ENCODE peak calls at places on chromosomes 1 and 21, in nine cellular contexts. One of them, this sample, is unnamed.

GRCh38 chr21:45640888-45641479 is 2.5 kb upstream of the PCBP3 start:
- DNase-seq in SK-N-SH: no peak
- DNase-seq in PC-3: peak; percentile 33
- DNase-seq in GM23248: peak; percentile 87
- DNase-seq in hepatocyte: peak; percentile 75
- DNase-seq in MM.1S: no peak
- DNase-seq in neural progenitor cell: peak; percentile 66
- DNase-seq in HCT116: no peak
- DNase-seq in GM23338: peak; percentile 77
- DNase-seq in this sample: peak; percentile 47

GRCh38 chr1:7190261-7190660 is 405.0 kb downstream of the CAMTA1 start:
- DNase-seq in neural progenitor cell: no peak
- DNase-seq in SK-N-SH: no peak
- DNase-seq in PC-3: no peak
- DNase-seq in HCT116: no peak
- DNase-seq in MM.1S: no peak
- DNase-seq in GM23248: no peak
- DNase-seq in GM23338: no peak
- DNase-seq in hepatocyte: no peak
- DNase-seq in this sample: no peak

GRCh38 chr1:116825400-116825734 is 71.1 kb downstream of the CD2 start:
- DNase-seq in neural progenitor cell: no peak
- DNase-seq in GM23248: no peak
- DNase-seq in PC-3: no peak
- DNase-seq in SK-N-SH: peak; percentile 53
- DNase-seq in GM23338: no peak
- DNase-seq in MM.1S: no peak
- DNase-seq in hepatocyte: no peak
- DNase-seq in HCT116: no peak
- DNase-seq in this sample: no peak

GRCh38 chr21:36150192-36150711 is 6.4 kb upstream of the DOP1B start:
- DNase-seq in GM23338: no peak
- DNase-seq in neural progenitor cell: no peak
- DNase-seq in MM.1S: peak; percentile 56
- DNase-seq in GM23248: peak; percentile 62
- DNase-seq in PC-3: no peak
- DNase-seq in SK-N-SH: no peak
- DNase-seq in HCT116: no peak
- DNase-seq in hepatocyte: no peak
- DNase-seq in this sample: peak; percentile 89

GRCh38 chr1:235607284-235607683 is 42.3 kb downstream of the GNG4 start:
- DNase-seq in HCT116: no peak
- DNase-seq in PC-3: no peak
- DNase-seq in neural progenitor cell: no peak
- DNase-seq in GM23338: no peak
- DNase-seq in GM23248: no peak
- DNase-seq in MM.1S: no peak
- DNase-seq in hepatocyte: no peak
- DNase-seq in SK-N-SH: no peak
- DNase-seq in this sample: no peak

GRCh38 chr21:32572574-32573420 is 12.5 kb downstream of the TCP10L start:
- DNase-seq in MM.1S: no peak
- DNase-seq in SK-N-SH: no peak
- DNase-seq in hepatocyte: no peak
- DNase-seq in neural progenitor cell: no peak
- DNase-seq in GM23338: no peak
- DNase-seq in GM23248: no peak
- DNase-seq in PC-3: peak; percentile 10
- DNase-seq in HCT116: no peak
- DNase-seq in this sample: peak; percentile 44

GRCh38 chr1:183416850-183417690 is 1.1 kb downstream of the NMNAT2 start:
- DNase-seq in MM.1S: no peak
- DNase-seq in HCT116: no peak
- DNase-seq in GM23338: peak; percentile 91
- DNase-seq in GM23248: peak; percentile 74
- DNase-seq in PC-3: no peak
- DNase-seq in hepatocyte: peak; percentile 87
- DNase-seq in SK-N-SH: peak; percentile 83
- DNase-seq in neural progenitor cell: peak; percentile 90
- DNase-seq in this sample: no peak

GRCh38 chr1:11178021-11179015 is 10.8 kb upstream of the ANGPTL7 start:
- DNase-seq in neural progenitor cell: no peak
- DNase-seq in GM23248: peak; percentile 75
- DNase-seq in MM.1S: no peak
- DNase-seq in HCT116: no peak
- DNase-seq in SK-N-SH: no peak
- DNase-seq in hepatocyte: no peak
- DNase-seq in GM23338: peak; percentile 29
- DNase-seq in PC-3: peak; percentile 27
- DNase-seq in this sample: no peak

GRCh38 chr1:58119971-58120370 is 426.6 kb downstream of the OMA1 start:
- DNase-seq in GM23338: no peak
- DNase-seq in HCT116: no peak
- DNase-seq in MM.1S: no peak
- DNase-seq in neural progenitor cell: no peak
- DNase-seq in PC-3: no peak
- DNase-seq in SK-N-SH: no peak
- DNase-seq in hepatocyte: no peak
- DNase-seq in GM23248: no peak
- DNase-seq in this sample: no peak

GRCh38 chr1:177170756-177171535 is at the start of gene BRINP2:
- DNase-seq in GM23338: peak; percentile 95
- DNase-seq in MM.1S: peak; percentile 94
- DNase-seq in GM23248: peak; percentile 58
- DNase-seq in HCT116: no peak
- DNase-seq in hepatocyte: peak; percentile 63
- DNase-seq in neural progenitor cell: peak; percentile 91
- DNase-seq in SK-N-SH: peak; percentile 91
- DNase-seq in PC-3: peak; percentile 75
- DNase-seq in this sample: no peak

GRCh38 chr1:228060458-228061190 is 21.9 kb upstream of the ARF1 start:
- DNase-seq in MM.1S: no peak
- DNase-seq in HCT116: no peak
- DNase-seq in PC-3: no peak
- DNase-seq in hepatocyte: peak; percentile 44
- DNase-seq in GM23338: peak; percentile 90
- DNase-seq in neural progenitor cell: peak; percentile 55
- DNase-seq in SK-N-SH: peak; percentile 52
- DNase-seq in GM23248: peak; percentile 41
- DNase-seq in this sample: no peak

GRCh38 chr21:38041493-38041892 is 125.2 kb upstream of the KCNJ6 start:
- DNase-seq in PC-3: no peak
- DNase-seq in hepatocyte: no peak
- DNase-seq in neural progenitor cell: no peak
- DNase-seq in HCT116: no peak
- DNase-seq in GM23338: peak; percentile 23
- DNase-seq in MM.1S: no peak
- DNase-seq in SK-N-SH: no peak
- DNase-seq in GM23248: no peak
- DNase-seq in this sample: no peak

GRCh38 chr1:31336687-31337467 is 36.0 kb downstream of the FABP3 start:
- DNase-seq in PC-3: no peak
- DNase-seq in neural progenitor cell: no peak
- DNase-seq in GM23248: no peak
- DNase-seq in GM23338: no peak
- DNase-seq in HCT116: no peak
- DNase-seq in hepatocyte: no peak
- DNase-seq in MM.1S: no peak
- DNase-seq in SK-N-SH: no peak
- DNase-seq in this sample: no peak

GRCh38 chr1:41073971-41074370 is 52.4 kb upstream of the SLFNL1 start:
- DNase-seq in GM23248: peak; percentile 84
- DNase-seq in GM23338: no peak
- DNase-seq in MM.1S: no peak
- DNase-seq in neural progenitor cell: no peak
- DNase-seq in PC-3: peak; percentile 45
- DNase-seq in hepatocyte: no peak
- DNase-seq in HCT116: no peak
- DNase-seq in SK-N-SH: no peak
- DNase-seq in this sample: no peak

GRCh38 chr1:189859385-189859977 is 618.2 kb downstream of the BRINP3 start:
- DNase-seq in neural progenitor cell: peak; percentile 25
- DNase-seq in MM.1S: peak; percentile 55
- DNase-seq in GM23338: peak; percentile 71
- DNase-seq in PC-3: peak; percentile 30
- DNase-seq in hepatocyte: peak; percentile 8
- DNase-seq in HCT116: peak; percentile 3
- DNase-seq in GM23248: no peak
- DNase-seq in SK-N-SH: peak; percentile 3
- DNase-seq in this sample: peak; percentile 43

GRCh38 chr1:214552174-214552608 is 789 bp upstream of the PTPN14 start:
- DNase-seq in neural progenitor cell: peak; percentile 75
- DNase-seq in GM23248: peak; percentile 88
- DNase-seq in GM23338: peak; percentile 97
- DNase-seq in PC-3: peak; percentile 98
- DNase-seq in MM.1S: no peak
- DNase-seq in SK-N-SH: peak; percentile 36
- DNase-seq in hepatocyte: peak; percentile 88
- DNase-seq in HCT116: peak; percentile 71
- DNase-seq in this sample: no peak

GRCh38 chr1:61157420-61157987 is 75.1 kb downstream of the NFIA start:
- DNase-seq in SK-N-SH: peak; percentile 49
- DNase-seq in MM.1S: peak; percentile 83
- DNase-seq in HCT116: no peak
- DNase-seq in GM23338: no peak
- DNase-seq in neural progenitor cell: no peak
- DNase-seq in hepatocyte: peak; percentile 48
- DNase-seq in PC-3: no peak
- DNase-seq in GM23248: peak; percentile 90
- DNase-seq in this sample: no peak
- TF ChIP-seq EZH2phosphoT487 in SK-N-SH: no peak
- TF ChIP-seq EZH2phosphoT487 in MM.1S: peak; percentile 88
- TF ChIP-seq EZH2phosphoT487 in HCT116: no peak
- TF ChIP-seq EZH2phosphoT487 in GM23338: no peak
- TF ChIP-seq EZH2phosphoT487 in neural progenitor cell: no peak
- TF ChIP-seq EZH2phosphoT487 in hepatocyte: no peak
- TF ChIP-seq EZH2phosphoT487 in PC-3: no peak
- TF ChIP-seq EZH2phosphoT487 in GM23248: peak; percentile 91
- TF ChIP-seq EZH2phosphoT487 in this sample: no peak

GRCh38 chr1:207918571-207918970 is 7.6 kb upstream of the CD34 start:
- DNase-seq in GM23338: no peak
- DNase-seq in PC-3: no peak
- DNase-seq in GM23248: no peak
- DNase-seq in hepatocyte: no peak
- DNase-seq in SK-N-SH: no peak
- DNase-seq in HCT116: no peak
- DNase-seq in neural progenitor cell: peak; percentile 25
- DNase-seq in MM.1S: no peak
- DNase-seq in this sample: no peak

GRCh38 chr1:207920481-207921050 is 9.6 kb upstream of the CD34 start:
- DNase-seq in SK-N-SH: peak; percentile 34
- DNase-seq in GM23248: no peak
- DNase-seq in PC-3: no peak
- DNase-seq in GM23338: no peak
- DNase-seq in hepatocyte: no peak
- DNase-seq in MM.1S: no peak
- DNase-seq in neural progenitor cell: no peak
- DNase-seq in HCT116: no peak
- DNase-seq in this sample: no peak

GRCh38 chr1:207919523-207920210 is 8.7 kb upstream of the CD34 start:
- DNase-seq in HCT116: no peak
- DNase-seq in SK-N-SH: no peak
- DNase-seq in GM23338: no peak
- DNase-seq in MM.1S: no peak
- DNase-seq in PC-3: no peak
- DNase-seq in neural progenitor cell: no peak
- DNase-seq in hepatocyte: no peak
- DNase-seq in GM23248: peak; percentile 56
- DNase-seq in this sample: no peak

GRCh38 chr1:207917086-207917485 is 6.2 kb upstream of the CD34 start:
- DNase-seq in GM23338: no peak
- DNase-seq in neural progenitor cell: no peak
- DNase-seq in MM.1S: no peak
- DNase-seq in PC-3: no peak
- DNase-seq in hepatocyte: no peak
- DNase-seq in HCT116: no peak
- DNase-seq in SK-N-SH: no peak
- DNase-seq in GM23248: no peak
- DNase-seq in this sample: no peak

GRCh38 chr1:207918016-207918415 is 7.1 kb upstream of the CD34 start:
- DNase-seq in GM23338: no peak
- DNase-seq in HCT116: no peak
- DNase-seq in PC-3: no peak
- DNase-seq in GM23248: no peak
- DNase-seq in hepatocyte: peak; percentile 66
- DNase-seq in MM.1S: no peak
- DNase-seq in neural progenitor cell: peak; percentile 87
- DNase-seq in SK-N-SH: no peak
- DNase-seq in this sample: no peak
- H3K27ac ChIP-seq in GM23338: no peak overlapping the region
- H3K27ac ChIP-seq in HCT116: no peak overlapping the region
- H3K27ac ChIP-seq in PC-3: no peak overlapping the region
- H3K27ac ChIP-seq in GM23248: no peak overlapping the region
- H3K27ac ChIP-seq in hepatocyte: peak overlapping the region; percentile 54
- H3K27ac ChIP-seq in MM.1S: no peak overlapping the region
- H3K27ac ChIP-seq in neural progenitor cell: peak overlapping the region; percentile 55
- H3K27ac ChIP-seq in SK-N-SH: no peak overlapping the region
- H3K27ac ChIP-seq in this sample: no peak overlapping the region

DNA sequence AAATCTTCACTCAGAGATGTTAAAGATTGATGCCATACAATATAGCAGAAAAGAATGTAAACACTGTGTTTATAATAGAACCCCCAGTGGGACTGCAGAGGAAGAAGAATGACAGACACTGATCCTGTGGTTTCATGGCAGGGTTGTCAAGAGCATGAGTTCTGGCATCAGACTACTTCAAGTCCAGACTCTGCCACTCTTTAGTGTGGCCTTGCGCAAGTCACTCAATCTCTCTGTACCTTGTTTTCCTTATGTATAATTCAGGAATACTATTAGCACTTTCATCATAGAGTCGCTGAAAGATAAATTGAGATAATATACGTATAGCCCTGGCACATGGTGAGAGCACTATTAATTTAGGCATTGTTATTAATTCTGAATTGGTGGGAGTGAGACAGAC is 38.5 kb upstream of the BCL9 start:
- DNase-seq in HCT116: no peak
- DNase-seq in MM.1S: no peak
- DNase-seq in GM23338: no peak
- DNase-seq in neural progenitor cell: no peak
- DNase-seq in SK-N-SH: no peak
- DNase-seq in PC-3: no peak
- DNase-seq in GM23248: no peak
- DNase-seq in hepatocyte: no peak
- DNase-seq in this sample: no peak
- H3K4me1 ChIP-seq in HCT116: peaks cover 15% of the 10 kb centered on the region
- H3K4me1 ChIP-seq in MM.1S: no peaks in the 10 kb centered on the region
- H3K4me1 ChIP-seq in GM23338: peaks cover 22% of the 10 kb centered on the region
- H3K4me1 ChIP-seq in neural progenitor cell: peaks cover 19% of the 10 kb centered on the region
- H3K4me1 ChIP-seq in SK-N-SH: peaks cover 5% of the 10 kb centered on the region
- H3K4me1 ChIP-seq in PC-3: peaks cover 7% of the 10 kb centered on the region
- H3K4me1 ChIP-seq in GM23248: peaks cover 3% of the 10 kb centered on the region
- H3K4me1 ChIP-seq in hepatocyte: peaks cover 10% of the 10 kb centered on the region
- H3K4me1 ChIP-seq in this sample: no peaks in the 10 kb centered on the region

DNA sequence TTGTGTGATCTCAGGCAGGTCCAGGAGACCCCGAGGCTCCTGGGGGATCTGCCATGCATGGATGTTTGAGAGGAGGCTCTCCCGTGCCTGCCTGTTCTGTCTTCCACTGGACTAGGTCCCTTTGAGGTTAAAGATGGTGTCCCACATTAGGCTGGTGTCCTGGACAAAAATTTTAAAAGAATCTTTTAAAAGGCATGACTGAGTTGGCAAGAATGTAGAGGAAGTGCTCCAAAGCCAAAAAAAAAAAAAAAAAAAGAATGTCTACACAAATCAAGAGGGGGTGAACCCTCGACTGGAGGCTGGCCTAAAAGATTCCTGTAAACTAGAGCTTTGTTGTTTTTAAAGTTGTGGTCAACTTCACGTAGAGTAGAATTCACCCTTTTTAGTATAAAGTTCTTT is 36.4 kb upstream of the PADI1 start:
- DNase-seq in PC-3: peak; percentile 80
- DNase-seq in hepatocyte: no peak
- DNase-seq in neural progenitor cell: no peak
- DNase-seq in GM23338: no peak
- DNase-seq in SK-N-SH: no peak
- DNase-seq in HCT116: no peak
- DNase-seq in MM.1S: no peak
- DNase-seq in GM23248: peak; percentile 84
- DNase-seq in this sample: no peak
- TF ChIP-seq EZH2phosphoT487 in PC-3: no peak
- TF ChIP-seq EZH2phosphoT487 in hepatocyte: no peak
- TF ChIP-seq EZH2phosphoT487 in neural progenitor cell: no peak
- TF ChIP-seq EZH2phosphoT487 in GM23338: no peak
- TF ChIP-seq EZH2phosphoT487 in SK-N-SH: no peak
- TF ChIP-seq EZH2phosphoT487 in HCT116: no peak
- TF ChIP-seq EZH2phosphoT487 in MM.1S: no peak
- TF ChIP-seq EZH2phosphoT487 in GM23248: no peak
- TF ChIP-seq EZH2phosphoT487 in this sample: no peak

This sample was measured in OCI-LY7.